ENCODE peak calls at places on chromosomes 6 and 20, in four cellular contexts. M is pancreas, D is tibial nerve, S is Caco-2. J is an unnamed sample.

GRCh38 chr6:142152731-142153130 is 5.7 kb downstream of the VTA1 start:
- DNase-seq in M (no peak), S (no peak), D (no peak), J (no peak)

GRCh38 chr6:71406871-71407860 is 118.6 kb downstream of the OGFRL1 start:
- DNase-seq in D (no peak), M (no peak), S (no peak), J (no peak)

GRCh38 chr6:13156381-13156780 is 172.0 kb downstream of the TBC1D7 start:
- DNase-seq in D (no peak), M (no peak), S (no peak), J (no peak)

GRCh38 chr20:17502105-17502504 is 29.1 kb downstream of the BFSP1 start:
- DNase-seq in M (no peak), S (no peak), D (no peak), J (no peak)

GRCh38 chr6:147285087-147285855 is 81.1 kb downstream of the STXBP5 start:
- DNase-seq in S (no peak), M (no peak), D (no peak), J (no peak)

GRCh38 chr6:32956176-32956575 is 3.3 kb upstream of the HLA-DMA start:
- DNase-seq in M (no peak), S (no peak), D (no peak), J (no peak)

GRCh38 chr20:51695574-51696303 is 72.5 kb downstream of the ATP9A start:
- DNase-seq in S (no peak), M (no peak), D (no peak), J (no peak)

GRCh38 chr6:111872521-111873177 is 603 bp downstream of the FYN start:
- DNase-seq in S (no peak), D (peak; percentile 24), M (peak; percentile 64), J (no peak)

GRCh38 chr6:71080151-71080550 is 123.3 kb upstream of the B3GAT2 start:
- DNase-seq in M (no peak), S (no peak), D (no peak), J (no peak)

GRCh38 chr6:98641929-98642328 is 192.4 kb upstream of the POU3F2 start:
- DNase-seq in D (no peak), M (no peak), S (no peak), J (no peak)

GRCh38 chr6:157982580-157983438 is 1.1 kb downstream of the SYNJ2 start:
- DNase-seq in S (no peak), M (no peak), D (no peak), J (no peak)

GRCh38 chr20:35561268-35561667 is 19.4 kb downstream of the ERGIC3 start:
- DNase-seq in M (peak; percentile 52), D (no peak), S (peak; percentile 79), J (no peak)

GRCh38 chr20:38109657-38110524 is 55.2 kb downstream of the TGM2 start:
- DNase-seq in S (peak; percentile 93), M (no peak), D (no peak), J (peak; percentile 30)

GRCh38 chr6:88985901-88986300 is 22.5 kb upstream of the RNGTT start:
- DNase-seq in M (no peak), D (no peak), S (no peak), J (no peak)

GRCh38 chr6:10014561-10014960 is 400.3 kb downstream of the TFAP2A start:
- DNase-seq in D (no peak), M (no peak), S (no peak), J (no peak)

GRCh38 chr6:129364037-129364436 is 345.9 kb downstream of the ARHGAP18 start:
- DNase-seq in D (no peak), M (no peak), S (no peak), J (no peak)

GRCh38 chr20:37298190-37298939 is 8.9 kb downstream of the MANBAL start:
- DNase-seq in M (no peak), D (peak; percentile 10), S (peak; percentile 31), J (no peak)

GRCh38 chr6:1063671-1064355 is 248.1 kb upstream of the FOXQ1 start:
- DNase-seq in M (no peak), S (no peak), D (no peak), J (no peak)

GRCh38 chr6:93420163-93420806 is 926 bp upstream of the EPHA7 start:
- DNase-seq in D (no peak), S (no peak), M (no peak), J (no peak)

GRCh38 chr20:25021336-25021735 is 28.8 kb upstream of the APMAP start:
- DNase-seq in D (no peak), M (no peak), S (peak; percentile 25), J (no peak)

GRCh38 chr6:36820700-36821580 is 18.3 kb downstream of the CPNE5 start:
- DNase-seq in M (no peak), D (no peak), S (no peak), J (no peak)

GRCh38 chr20:53925651-53926401 is 144.6 kb downstream of the BCAS1 start:
- DNase-seq in S (peak; percentile 3), D (no peak), M (no peak), J (no peak)

GRCh38 chr20:38649275-38649891 is 47.8 kb downstream of the ARHGAP40 start:
- DNase-seq in D (no peak), M (no peak), S (no peak), J (no peak)

GRCh38 chr20:23132293-23132929 is 46.3 kb upstream of the CD93 start:
- DNase-seq in M (peak; percentile 44), S (peak; percentile 1), D (no peak), J (no peak)

GRCh38 chr20:9515761-9516657 is 1.6 kb downstream of the LAMP5 start:
- DNase-seq in D (no peak), M (no peak), S (no peak), J (no peak)

GRCh38 chr6:39144804-39145203 is 29.8 kb upstream of the SAYSD1 start:
- DNase-seq in M (no peak), D (no peak), S (no peak), J (no peak)

GRCh38 chr20:36094497-36094896 is 60.0 kb upstream of the EPB41L1 start:
- DNase-seq in D (no peak), S (no peak), M (no peak), J (no peak)

GRCh38 chr6:136887899-136888298 is 34.2 kb upstream of the SLC35D3 start:
- DNase-seq in M (no peak), D (no peak), S (no peak), J (no peak)

GRCh38 chr6:2918936-2919335 is 15.8 kb upstream of the SERPINB9 start:
- DNase-seq in M (no peak), D (no peak), S (no peak), J (no peak)
- H3K4me1 ChIP-seq in M (no peaks in the 10 kb centered on the region), D (no peaks in the 10 kb centered on the region), S (peaks cover 7% of the 10 kb centered on the region), J (no peaks in the 10 kb centered on the region)

GRCh38 chr20:31687777-31688176 is 34.9 kb downstream of the BCL2L1 start:
- DNase-seq in M (no peak), D (no peak), S (no peak), J (no peak)
- H3K4me1 ChIP-seq in M (no peaks in the 10 kb centered on the region), D (no peaks in the 10 kb centered on the region), S (peaks cover 64% of the 10 kb centered on the region), J (peaks cover 3% of the 10 kb centered on the region)

GRCh38 chr20:50112512-50113419 is at the start of gene UBE2V1:
- DNase-seq in M (peak; percentile 95), S (peak; percentile 95), D (peak; percentile 84), J (peak; percentile 88)
- H3K4me1 ChIP-seq in M (peaks cover 38% of the 10 kb centered on the region), S (peaks cover 60% of the 10 kb centered on the region), D (no peaks in the 10 kb centered on the region), J (peaks cover 41% of the 10 kb centered on the region)

DNA sequence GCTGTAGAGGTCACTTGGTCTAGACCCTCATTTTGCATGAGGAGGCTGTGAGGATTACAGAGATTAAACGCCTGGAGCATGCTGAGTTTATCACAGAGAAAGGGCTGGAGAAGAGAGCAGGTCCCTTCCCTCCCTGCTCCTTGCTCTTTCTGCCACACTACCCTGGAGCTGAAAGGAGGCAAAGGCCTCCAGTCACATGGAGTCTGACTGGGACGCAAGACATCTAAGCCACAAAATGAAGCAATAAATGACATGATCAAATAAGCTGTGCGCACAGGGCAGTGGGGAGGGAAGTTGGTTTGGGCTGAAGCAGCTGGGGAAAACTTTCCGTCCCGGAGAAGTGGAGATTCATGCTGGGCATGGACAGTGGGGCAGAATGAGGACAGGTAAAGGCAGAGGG is 33.3 kb downstream of the ATXN1 start:
- DNase-seq in M (no peak), D (no peak), S (no peak), J (no peak)
- H3K4me1 ChIP-seq in M (peaks cover 18% of the 10 kb centered on the region), D (no peaks in the 10 kb centered on the region), S (peaks cover 41% of the 10 kb centered on the region), J (no peaks in the 10 kb centered on the region)

GRCh38 chr6:37943436-37944058 is 124.0 kb downstream of the ZFAND3 start:
- DNase-seq in M (no peak), D (no peak), S (no peak), J (no peak)
- H3K4me1 ChIP-seq in M (no peaks in the 10 kb centered on the region), D (no peaks in the 10 kb centered on the region), S (no peaks in the 10 kb centered on the region), J (no peaks in the 10 kb centered on the region)